ENCODE peak calls at places on chromosomes 16 and 17, in ten cellular contexts. G is PC-9; I is Peyer's patch; F is thoracic aorta; L is cardiac muscle cell; N is ascending aorta; P is Karpas-422; B is prostate gland; D is HCT116; S is CD8-positive, alpha-beta T cell. U is an unnamed sample.

GRCh38 chr17:33205552-33205951 is 87.5 kb downstream of the ASIC2 start:
- DNase-seq in I (no peak), F (no peak), B (no peak), D (no peak), N (no peak), G (no peak), L (no peak), S (no peak), P (no peak), U (no peak)

GRCh38 chr17:18920911-18921441 is 31.0 kb upstream of the SLC5A10 start:
- DNase-seq in D (no peak), G (no peak), L (peak; percentile 3), P (peak; percentile 79), I (no peak), B (no peak), F (no peak), S (no peak), N (no peak), U (no peak)

GRCh38 chr16:70714526-70715112 is 28.8 kb upstream of the MTSS2 start:
- DNase-seq in F (no peak), S (no peak), G (no peak), I (no peak), D (no peak), N (no peak), P (no peak), L (no peak), B (no peak), U (no peak)

GRCh38 chr17:66740226-66740625 is 94.7 kb upstream of the CACNG5 start:
- DNase-seq in L (no peak), S (no peak), B (no peak), I (no peak), P (no peak), G (no peak), F (no peak), D (no peak), N (no peak), U (no peak)

GRCh38 chr17:661509-661908 is 53.1 kb downstream of the VPS53 start:
- DNase-seq in S (no peak), I (no peak), F (no peak), B (no peak), N (no peak), P (peak; percentile 79), G (no peak), L (no peak), D (no peak), U (no peak)

GRCh38 chr16:89899879-89900481 is 18.7 kb upstream of the MC1R start:
- DNase-seq in N (no peak), B (no peak), P (no peak), L (no peak), G (no peak), I (no peak), S (no peak), F (no peak), D (no peak), U (no peak)

GRCh38 chr17:47844814-47845453 is 3.9 kb upstream of the SCRN2 start:
- DNase-seq in N (no peak), S (no peak), I (no peak), L (no peak), G (no peak), B (no peak), D (no peak), P (peak; percentile 70), F (no peak), U (no peak)

GRCh38 chr17:66317629-66318028 is 15.2 kb downstream of the PRKCA start:
- DNase-seq in F (no peak), B (no peak), G (no peak), N (no peak), D (no peak), L (no peak), P (no peak), I (no peak), S (no peak), U (no peak)

GRCh38 chr16:25007284-25007984 is 7.7 kb downstream of the ARHGAP17 start:
- DNase-seq in G (no peak), L (no peak), I (no peak), D (no peak), S (no peak), P (no peak), N (peak; percentile 60), F (no peak), B (no peak), U (no peak)

GRCh38 chr16:25010542-25010941 is 4.6 kb downstream of the ARHGAP17 start:
- DNase-seq in G (no peak), N (no peak), D (no peak), I (no peak), B (no peak), L (no peak), P (no peak), S (no peak), F (no peak), U (no peak)

GRCh38 chr16:25005445-25006306 is 9.5 kb downstream of the ARHGAP17 start:
- DNase-seq in S (no peak), D (no peak), B (no peak), P (peak; percentile 55), L (no peak), G (no peak), I (no peak), N (no peak), F (no peak), U (no peak)

GRCh38 chr16:25009822-25010221 is 5.3 kb downstream of the ARHGAP17 start:
- DNase-seq in F (no peak), G (no peak), I (no peak), S (no peak), L (no peak), B (no peak), P (peak; percentile 52), N (peak; percentile 55), D (no peak), U (no peak)

DNA sequence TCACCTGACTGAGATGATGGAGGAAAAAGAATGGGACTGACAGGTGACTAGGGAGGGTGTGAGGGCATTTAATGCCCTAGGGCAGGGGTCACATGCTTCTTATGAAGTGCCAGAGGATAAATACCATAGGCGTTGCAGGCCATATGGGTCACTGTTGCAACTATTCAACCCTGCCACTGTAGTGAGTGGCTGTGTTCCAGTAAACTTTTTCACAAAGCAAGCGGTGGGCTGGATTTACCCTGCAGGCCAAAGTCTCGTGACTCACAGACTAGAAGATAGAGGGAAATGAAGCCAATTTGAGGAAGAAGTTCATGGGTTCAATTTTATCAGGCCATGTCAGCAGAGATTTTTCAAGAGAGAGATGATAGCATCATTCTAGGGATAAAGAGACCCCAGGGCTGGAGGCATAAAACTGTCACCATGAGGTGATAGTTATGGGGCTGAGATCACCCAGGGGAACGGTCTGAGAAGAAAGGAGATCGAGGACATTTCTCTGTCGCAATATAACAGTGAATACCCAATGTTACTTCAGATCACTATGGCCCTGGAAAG is 8.6 kb downstream of the ARHGAP17 start:
- DNase-seq in F (no peak), I (no peak), D (no peak), B (no peak), S (no peak), P (peak; percentile 49), N (no peak), G (peak; percentile 64), L (no peak), U (no peak)
- H3K4me1 ChIP-seq in F (peaks cover 35% of the 10 kb centered on the region), I (no peaks in the 10 kb centered on the region), D (no peaks in the 10 kb centered on the region), B (no peaks in the 10 kb centered on the region), S (peaks cover 20% of the 10 kb centered on the region), P (peaks cover 37% of the 10 kb centered on the region), N (peaks cover 6% of the 10 kb centered on the region), G (peaks cover 5% of the 10 kb centered on the region), L (no peaks in the 10 kb centered on the region), U (peaks cover 18% of the 10 kb centered on the region)

DNA sequence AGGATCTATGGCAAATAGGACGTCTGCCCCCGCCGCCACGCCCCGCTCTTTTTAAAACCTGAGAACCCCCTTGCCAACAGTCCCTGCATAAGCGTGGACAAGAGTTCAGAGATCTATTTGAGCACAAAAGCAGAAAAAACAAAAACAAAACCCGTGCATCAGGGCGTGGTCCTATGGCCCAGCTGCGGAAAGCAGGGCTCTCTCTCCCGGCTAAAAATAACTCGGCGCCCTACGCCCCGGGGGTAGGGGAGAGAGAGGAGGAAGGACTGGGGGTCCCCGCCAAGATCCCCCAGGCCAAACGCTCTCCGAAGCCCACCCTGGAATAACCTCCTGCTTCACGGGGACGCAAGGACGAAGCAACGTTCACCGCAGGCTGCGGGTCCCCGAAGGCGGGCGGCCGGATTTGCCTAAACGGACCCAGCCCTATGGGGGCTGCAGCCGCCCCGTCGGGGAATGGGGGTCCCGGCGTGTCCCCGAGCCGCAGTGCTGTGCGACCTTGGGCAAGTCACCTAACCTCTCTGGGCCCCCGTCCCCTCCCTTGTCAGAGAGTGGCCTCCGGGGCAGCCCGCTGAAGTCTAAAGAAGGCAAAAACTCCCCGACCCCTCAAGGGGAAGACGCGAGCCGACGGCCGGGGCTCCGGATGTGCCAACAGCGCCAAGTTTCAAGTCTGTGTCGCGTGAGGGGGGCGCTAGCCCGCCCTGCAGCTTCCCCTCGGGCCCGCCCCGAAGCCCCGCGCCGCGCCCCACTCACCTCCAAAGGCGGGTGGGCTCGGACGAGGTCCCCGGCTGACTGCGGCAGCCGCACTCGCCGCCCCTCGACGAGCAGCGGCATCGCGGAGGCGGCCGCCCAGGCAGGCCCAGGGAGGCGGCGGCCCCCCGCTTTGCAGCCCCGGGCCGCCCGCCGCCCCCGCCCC is 477 bp downstream of the NTAN1 start:
- DNase-seq in F (no peak), N (no peak), I (no peak), P (peak; percentile 87), B (no peak), S (peak; percentile 62), G (no peak), L (no peak), D (no peak), U (no peak)
- H3K27ac ChIP-seq in F (peak overlapping the region; percentile 19), N (peak overlapping the region; percentile 58), I (peak overlapping the region; percentile 73), P (no peak overlapping the region), B (peak overlapping the region; percentile 86), S (peak overlapping the region; percentile 68), G (no peak overlapping the region), L (peak overlapping the region; percentile 3), D (peak overlapping the region; percentile 54), U (peak overlapping the region; percentile 71)

GRCh38 chr16:88678224-88678979 is 7.9 kb downstream of the SNAI3 start:
- DNase-seq in B (no peak), G (no peak), P (no peak), I (no peak), F (no peak), L (no peak), D (no peak), S (no peak), N (no peak), U (no peak)

GRCh38 chr16:88681709-88682451 is 4.4 kb downstream of the SNAI3 start:
- DNase-seq in I (no peak), P (peak; percentile 94), S (no peak), F (no peak), G (no peak), D (no peak), N (peak; percentile 81), B (no peak), L (no peak), U (peak; percentile 19)

GRCh38 chr16:88677721-88678120 is 8.6 kb downstream of the SNAI3 start:
- DNase-seq in S (no peak), I (no peak), B (no peak), D (no peak), P (no peak), N (no peak), F (no peak), G (no peak), L (no peak), U (no peak)

GRCh38 chr16:88681084-88681680 is 5.1 kb downstream of the SNAI3 start:
- DNase-seq in L (no peak), D (no peak), G (peak; percentile 36), B (no peak), S (no peak), I (peak; percentile 80), F (no peak), P (peak; percentile 87), N (no peak), U (peak; percentile 55)

GRCh38 chr16:88680554-88681083 is 5.7 kb downstream of the SNAI3 start:
- DNase-seq in D (no peak), G (no peak), P (no peak), S (no peak), I (no peak), F (no peak), B (no peak), L (no peak), N (no peak), U (no peak)
- H3K27me3 ChIP-seq in D (no peaks in the 10 kb centered on the region), G (no peaks in the 10 kb centered on the region), P (no peaks in the 10 kb centered on the region), S (no peaks in the 10 kb centered on the region), I (peaks cover 6% of the 10 kb centered on the region), F (no peaks in the 10 kb centered on the region), B (no peaks in the 10 kb centered on the region), L (peaks cover 7% of the 10 kb centered on the region), N (peaks cover 13% of the 10 kb centered on the region), U (no peaks in the 10 kb centered on the region)

GRCh38 chr16:69559164-69559563 is 6.6 kb upstream of the NFAT5 start:
- DNase-seq in N (no peak), I (no peak), S (no peak), D (no peak), F (no peak), L (no peak), B (no peak), P (no peak), G (no peak), U (no peak)

GRCh38 chr16:69555437-69555836 is 10.3 kb upstream of the NFAT5 start:
- DNase-seq in F (no peak), B (no peak), L (no peak), P (no peak), G (no peak), S (no peak), I (no peak), N (no peak), D (no peak), U (no peak)

GRCh38 chr16:69554495-69554894 is 11.3 kb upstream of the NFAT5 start:
- DNase-seq in G (no peak), P (peak; percentile 68), N (no peak), D (no peak), F (no peak), L (no peak), I (no peak), S (no peak), B (no peak), U (no peak)

GRCh38 chr16:69553332-69553731 is 12.4 kb upstream of the NFAT5 start:
- DNase-seq in I (no peak), S (no peak), F (no peak), D (no peak), L (no peak), P (no peak), B (no peak), N (no peak), G (no peak), U (no peak)

DNA sequence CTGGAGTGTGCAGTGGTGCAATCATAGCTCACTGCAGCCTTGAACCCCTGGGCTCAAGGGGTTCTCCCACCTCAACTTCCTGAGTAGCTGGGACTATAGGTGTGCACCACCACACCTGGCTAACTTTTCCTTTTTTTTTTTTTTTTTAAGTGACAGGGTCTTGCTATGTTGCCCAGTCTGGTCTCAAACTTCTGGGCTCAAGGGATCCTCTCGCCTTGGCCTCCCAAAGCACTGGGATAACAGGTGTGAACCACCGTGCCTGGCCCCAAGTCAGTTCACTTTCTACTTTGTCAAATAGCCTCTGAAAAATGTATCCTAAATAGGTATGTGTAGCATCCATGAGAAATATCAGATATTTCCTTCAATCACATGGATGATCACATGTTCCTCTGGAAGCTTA is 9.9 kb upstream of the NFAT5 start:
- DNase-seq in S (no peak), I (no peak), L (no peak), P (no peak), N (no peak), G (no peak), D (no peak), F (no peak), B (no peak), U (no peak)
- H3K4me1 ChIP-seq in S (no peaks in the 10 kb centered on the region), I (no peaks in the 10 kb centered on the region), L (no peaks in the 10 kb centered on the region), P (no peaks in the 10 kb centered on the region), N (no peaks in the 10 kb centered on the region), G (no peaks in the 10 kb centered on the region), D (no peaks in the 10 kb centered on the region), F (no peaks in the 10 kb centered on the region), B (no peaks in the 10 kb centered on the region), U (peaks cover 3% of the 10 kb centered on the region)

U was measured in CD4-positive, CD25-positive, alpha-beta regulatory T cell.